ENCODE peak calls at places on chromosomes 6 and 20, in six cellular contexts. R, S, Q, X, J and T are unnamed samples.

GRCh38 chr6:117908246-117909107 is 1.4 kb downstream of the SLC35F1 start:
- DNase-seq in R (peak), S (no peak), Q (no peak), X (no peak), J (no peak), T (no peak)

GRCh38 chr6:318265-318890 is 26.1 kb downstream of the DUSP22 start:
- DNase-seq in R (no peak), S (no peak), Q (no peak), X (no peak), J (no peak), T (no peak)

GRCh38 chr6:85470023-85470410 is 20.1 kb downstream of the NT5E start:
- DNase-seq in R (no peak), S (no peak), Q (no peak), X (no peak), J (peak), T (no peak)

GRCh38 chr6:168956884-168957730 is 296.5 kb downstream of the THBS2 start:
- DNase-seq in R (peak), S (peak), Q (no peak), X (peak), J (peak), T (peak)

GRCh38 chr6:19477563-19477962 is 359.6 kb upstream of the ID4 start:
- DNase-seq in R (no peak), S (no peak), Q (no peak), X (peak), J (no peak), T (no peak)

GRCh38 chr20:14418441-14418840 is 81.0 kb upstream of the FLRT3 start:
- DNase-seq in R (no peak), S (no peak), Q (no peak), X (no peak), J (no peak), T (no peak)

GRCh38 chr20:44681796-44682566 is 30.5 kb upstream of the ADA start:
- DNase-seq in R (no peak), S (no peak), Q (no peak), X (no peak), J (no peak), T (no peak)

GRCh38 chr6:111888928-111889696 is 15.9 kb upstream of the FYN start:
- DNase-seq in R (no peak), S (no peak), Q (no peak), X (no peak), J (no peak), T (peak)

GRCh38 chr6:56695702-56696101 is 53.0 kb upstream of the DST start:
- DNase-seq in R (no peak), S (no peak), Q (no peak), X (no peak), J (no peak), T (no peak)

GRCh38 chr6:116118608-116119007 is 7.3 kb downstream of the COL10A1 start:
- DNase-seq in R (no peak), S (no peak), Q (no peak), X (no peak), J (peak), T (peak)

GRCh38 chr6:39520411-39520810 is 197.9 kb upstream of the KCNK16 start:
- DNase-seq in R (no peak), S (no peak), Q (no peak), X (no peak), J (no peak), T (no peak)

GRCh38 chr6:105272783-105273182 is 93.0 kb upstream of the POPDC3 start:
- DNase-seq in R (peak), S (no peak), Q (no peak), X (peak), J (no peak), T (peak)

GRCh38 chr6:163641706-163642105 is 227.2 kb downstream of the QKI start:
- DNase-seq in R (no peak), S (no peak), Q (no peak), X (no peak), J (no peak), T (no peak)

GRCh38 chr6:11785953-11786579 is 7.5 kb upstream of the ADTRP start:
- DNase-seq in R (peak), S (no peak), Q (no peak), X (no peak), J (no peak), T (no peak)

GRCh38 chr6:81451787-81452186 is 300.7 kb downstream of the TENT5A start:
- DNase-seq in R (no peak), S (peak), Q (no peak), X (peak), J (peak), T (peak)

GRCh38 chr6:57432162-57432561 is 114.7 kb downstream of the PRIM2 start:
- DNase-seq in R (no peak), S (peak), Q (no peak), X (peak), J (no peak), T (peak)

GRCh38 chr20:24608926-24609667 is 139.7 kb downstream of the SYNDIG1 start:
- DNase-seq in R (no peak), S (no peak), Q (no peak), X (peak), J (no peak), T (peak)

GRCh38 chr6:73710470-73710869 is 14.5 kb downstream of the CD109 start:
- DNase-seq in R (peak), S (no peak), Q (no peak), X (peak), J (peak), T (peak)

GRCh38 chr20:24766143-24766527 is 182.9 kb upstream of the CST7 start:
- DNase-seq in R (no peak), S (no peak), Q (no peak), X (no peak), J (no peak), T (no peak)

GRCh38 chr6:170265655-170266054 is 25.2 kb downstream of the DLL1 start:
- DNase-seq in R (peak), S (no peak), Q (no peak), X (no peak), J (no peak), T (no peak)

GRCh38 chr6:15409301-15410125 is 163.6 kb downstream of the JARID2 start:
- DNase-seq in R (no peak), S (no peak), Q (no peak), X (no peak), J (no peak), T (no peak)

GRCh38 chr6:21741221-21742109 is 147.9 kb downstream of the SOX4 start:
- DNase-seq in R (no peak), S (no peak), Q (no peak), X (no peak), J (no peak), T (no peak)

GRCh38 chr6:33860706-33861474 is 57.1 kb upstream of the MLN start:
- DNase-seq in R (no peak), S (peak), Q (no peak), X (peak), J (no peak), T (peak)

DNA sequence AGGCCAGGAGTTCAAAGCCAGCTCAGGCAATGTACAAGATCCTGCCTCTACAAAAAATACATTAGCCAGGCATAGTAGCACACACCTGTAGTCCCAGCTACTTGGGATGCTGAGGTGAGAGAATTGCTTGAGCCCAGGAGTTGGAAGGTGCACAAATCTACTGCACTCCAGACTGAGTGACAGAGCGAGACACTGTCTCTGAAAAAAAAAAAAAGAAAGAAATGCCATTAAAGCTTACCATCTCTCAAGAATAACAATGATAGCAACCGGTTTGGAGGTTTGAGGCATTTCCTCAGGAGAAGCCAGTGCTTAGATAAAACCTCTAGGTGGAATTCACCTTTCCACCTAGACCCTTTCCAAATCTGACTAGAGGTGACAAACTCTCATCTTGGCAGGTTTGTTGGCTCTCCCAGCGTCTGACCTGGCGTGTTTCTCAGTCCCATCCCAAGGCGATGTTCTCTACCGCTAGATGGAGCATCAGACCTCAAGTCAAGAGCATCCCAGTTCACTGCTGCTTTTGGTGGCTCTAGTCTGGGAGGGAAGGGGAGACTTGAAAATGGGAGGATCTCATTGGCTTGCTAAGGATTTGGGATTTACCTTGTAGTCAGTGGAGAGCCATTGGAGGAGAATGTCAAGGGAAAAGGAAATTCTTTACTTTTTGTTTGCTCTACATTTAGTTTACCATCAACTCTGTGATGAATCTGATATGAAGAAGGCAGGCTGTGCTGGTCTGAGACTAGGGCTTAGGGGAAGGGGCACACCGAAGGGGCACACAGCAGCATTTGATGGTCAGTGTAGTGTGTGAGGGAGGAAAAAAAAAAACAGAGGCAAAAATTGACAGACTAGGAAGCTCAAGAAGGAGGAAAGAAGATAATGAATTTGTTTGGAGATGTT is 67.9 kb downstream of the NCOA7 start:
- DNase-seq in R (peak), S (no peak), Q (peak), X (peak), J (peak), T (peak)
- TF ChIP-seq CTCF in R (peak), S (peak), Q (peak), X (peak), J (peak), T (peak)

GRCh38 chr6:166556871-166557322 is 29.6 kb downstream of the RAMACL start:
- DNase-seq in R (peak), S (peak), Q (peak), X (peak), J (peak), T (peak)
- H3K4me3 ChIP-seq in R (no peak), S (no peak), Q (peak), X (peak), J (no peak), T (no peak)

DNA sequence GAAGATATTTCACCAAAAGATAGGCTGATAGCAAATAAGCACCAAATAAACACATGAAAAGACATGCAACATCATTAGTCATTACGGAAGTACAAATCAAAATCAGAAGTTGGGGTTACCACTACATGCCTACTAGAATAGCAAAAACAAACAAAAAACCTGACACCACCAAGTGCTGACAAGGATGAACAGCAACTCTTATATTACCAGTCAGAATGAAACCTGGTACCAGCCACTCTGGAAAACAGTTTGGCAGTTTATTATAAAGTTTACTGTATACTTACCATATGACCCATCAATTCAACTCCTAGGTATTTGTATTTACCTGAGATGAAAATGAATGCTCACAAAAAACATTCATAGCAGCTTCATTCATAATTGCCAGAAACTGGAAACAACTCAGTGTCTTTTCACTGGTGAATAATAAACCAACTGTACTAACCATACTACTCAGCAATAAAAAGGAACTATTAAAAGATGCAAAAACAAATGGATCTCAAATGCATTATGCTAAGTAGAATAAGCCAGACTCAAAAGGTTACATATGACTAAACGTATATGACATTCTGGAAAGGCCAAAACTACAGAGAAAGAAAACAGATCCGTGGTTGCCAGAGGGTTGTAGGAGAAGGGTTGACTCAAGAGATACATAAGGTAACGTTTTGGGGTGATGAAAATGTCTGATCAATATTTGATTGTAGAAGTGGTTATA is 33.0 kb downstream of the NUP153 start:
- DNase-seq in R (no peak), S (no peak), Q (no peak), X (peak), J (no peak), T (no peak)
- TF ChIP-seq CTCF in R (no peak), S (no peak), Q (no peak), X (no peak), J (no peak), T (no peak)

DNA sequence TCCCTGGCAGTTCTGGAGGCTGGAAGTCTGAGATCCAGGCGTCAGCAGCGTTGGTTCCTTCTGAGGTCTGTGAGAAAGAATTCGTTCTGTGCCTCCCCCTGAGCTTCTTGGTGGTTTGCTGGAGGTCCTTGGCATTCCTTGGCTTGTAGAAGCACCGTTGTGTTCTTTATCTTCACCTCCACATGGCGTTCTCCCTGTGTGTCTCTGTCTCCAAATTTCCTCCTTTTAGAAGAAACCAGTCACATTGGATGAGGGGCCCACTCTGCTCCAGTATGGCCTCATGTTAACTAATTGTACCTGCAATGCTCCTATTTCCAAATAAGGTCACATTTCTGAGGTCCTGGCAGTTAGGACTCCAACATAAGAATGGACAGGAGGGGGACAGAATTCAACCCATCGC is 73.0 kb upstream of the BACH2 start:
- DNase-seq in R (no peak), S (no peak), Q (no peak), X (no peak), J (peak), T (peak)
- H3K4me3 ChIP-seq in R (no peak), S (no peak), Q (no peak), X (no peak), J (no peak), T (no peak)

GRCh38 chr20:2005831-2006426 is 12.1 kb upstream of the PDYN start:
- DNase-seq in R (peak), S (no peak), Q (peak), X (peak), J (peak), T (peak)

GRCh38 chr20:2010533-2010932 is 16.7 kb upstream of the PDYN start:
- DNase-seq in R (no peak), S (no peak), Q (no peak), X (no peak), J (no peak), T (no peak)

GRCh38 chr20:2005359-2005758 is 11.5 kb upstream of the PDYN start:
- DNase-seq in R (no peak), S (no peak), Q (no peak), X (peak), J (no peak), T (no peak)

GRCh38 chr20:2004171-2004570 is 10.3 kb upstream of the PDYN start:
- DNase-seq in R (no peak), S (no peak), Q (no peak), X (no peak), J (no peak), T (no peak)

GRCh38 chr20:2006452-2007381 is 12.9 kb upstream of the PDYN start:
- DNase-seq in R (no peak), S (no peak), Q (no peak), X (peak), J (peak), T (peak)
- TF ChIP-seq CTCF in R (no peak), S (peak), Q (peak), X (peak), J (peak), T (peak)

DNA sequence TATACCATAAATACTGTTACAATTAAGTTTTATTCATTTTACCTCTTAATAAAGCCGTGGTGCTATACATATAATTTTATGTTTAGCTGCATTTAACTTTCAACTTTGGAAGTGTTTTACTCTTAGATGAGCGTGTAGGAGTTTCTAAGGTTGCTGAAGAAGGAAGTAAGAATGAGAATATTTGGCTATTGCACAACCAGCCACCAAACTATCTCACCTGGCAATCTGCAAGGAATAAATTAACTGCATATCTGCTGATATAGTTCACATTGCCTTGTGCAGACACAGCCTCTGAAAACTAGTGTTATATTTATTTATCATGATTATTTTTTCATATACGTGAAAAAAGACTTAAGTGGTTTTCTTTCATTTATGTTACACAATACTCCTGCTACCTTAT is 230.4 kb downstream of the PLCB1 start:
- DNase-seq in R (no peak), S (no peak), Q (no peak), X (no peak), J (no peak), T (no peak)
- H3K4me3 ChIP-seq in R (no peak), S (no peak), Q (no peak), X (no peak), J (no peak), T (no peak)

GRCh38 chr6:35248965-35249364 is 10.6 kb upstream of the ZNF76 start:
- DNase-seq in R (no peak), S (no peak), Q (no peak), X (no peak), J (no peak), T (no peak)
- TF ChIP-seq CTCF in R (no peak), S (no peak), Q (no peak), X (no peak), J (no peak), T (no peak)

GRCh38 chr6:52135217-52135616 is 47.8 kb upstream of the PKHD1 start:
- DNase-seq in R (no peak), S (no peak), Q (no peak), X (no peak), J (no peak), T (no peak)
- H3K4me3 ChIP-seq in R (no peak), S (no peak), Q (no peak), X (no peak), J (no peak), T (no peak)

DNA sequence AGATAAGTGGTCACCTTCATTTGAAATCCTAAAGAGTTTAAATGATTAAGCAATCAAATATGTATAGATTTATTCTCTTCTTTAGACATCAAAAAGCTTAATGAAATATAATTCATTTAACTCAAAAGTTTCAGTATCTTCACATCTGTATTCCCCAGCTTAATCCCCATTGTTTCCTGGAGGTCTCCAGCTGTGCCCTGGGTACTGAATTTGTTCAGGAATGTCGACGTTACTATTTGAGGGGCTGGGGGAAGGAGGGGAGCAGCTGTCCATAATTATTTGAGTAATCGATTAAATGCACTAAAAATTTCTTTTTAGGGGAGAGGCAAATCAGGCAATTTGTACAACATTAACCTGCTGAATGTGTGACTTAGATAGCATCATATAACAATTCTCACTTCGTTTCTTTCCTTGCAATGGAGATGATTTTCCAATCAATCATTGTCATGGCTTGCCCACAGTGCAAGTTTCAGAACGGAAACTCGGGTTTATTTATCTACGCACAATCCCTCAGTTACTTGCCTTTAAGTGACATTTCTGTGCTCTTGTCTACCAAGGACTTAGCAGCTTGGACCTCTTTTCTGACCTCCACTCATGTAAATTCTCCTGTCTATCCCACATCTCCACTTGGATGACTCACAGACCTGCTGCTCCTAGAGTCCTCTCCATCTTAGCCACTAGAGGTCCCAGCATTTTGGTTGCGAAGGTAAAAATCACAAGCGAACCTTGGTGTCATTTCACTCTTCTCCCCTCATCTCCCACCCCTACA is 3.9 kb downstream of the DOK5 start:
- DNase-seq in R (no peak), S (no peak), Q (no peak), X (no peak), J (no peak), T (no peak)
- TF ChIP-seq CTCF in R (no peak), S (peak), Q (no peak), X (peak), J (peak), T (peak)